ENCODE peak calls at places on chromosomes 4 and X, in four cellular contexts. Z is astrocyte of the spinal cord, T is tibial nerve, N is foreskin fibroblast. D is an unnamed sample.

GRCh38 chrX:17692709-17693346 is 44.5 kb upstream of the SCML1 start:
- DNase-seq in Z (peak; percentile 58), T (no peak), N (peak; percentile 74), D (no peak)

GRCh38 chr4:146029939-146030710 is 91.5 kb upstream of the ZNF827 start:
- DNase-seq in Z (no peak), N (no peak), T (no peak), D (no peak)

GRCh38 chr4:186144596-186145569 is 40.4 kb downstream of the FAM149A start:
- DNase-seq in T (peak; percentile 16), N (peak; percentile 28), Z (peak; percentile 60), D (no peak)

GRCh38 chr4:3215256-3215655 is 33.7 kb upstream of the MSANTD1 start:
- DNase-seq in T (no peak), Z (no peak), N (no peak), D (no peak)

GRCh38 chrX:13669246-13669689 is 16.3 kb downstream of the TCEANC start:
- DNase-seq in T (peak; percentile 72), Z (peak; percentile 96), N (peak; percentile 71), D (peak; percentile 88)

GRCh38 chrX:50067435-50068292 is 133.1 kb downstream of the AKAP4 start:
- DNase-seq in T (no peak), Z (peak; percentile 39), N (peak; percentile 1), D (no peak)

GRCh38 chrX:153925739-153926593 is at the start of gene ARHGAP4:
- DNase-seq in N (no peak), T (no peak), Z (no peak), D (no peak)

GRCh38 chr4:181569553-181569952 is 673.6 kb upstream of the TENM3 start:
- DNase-seq in Z (peak; percentile 64), N (no peak), T (no peak), D (peak; percentile 12)

GRCh38 chr4:13523591-13524503 is 20.5 kb downstream of the NKX3-2 start:
- DNase-seq in N (no peak), T (no peak), Z (no peak), D (no peak)

GRCh38 chrX:98299785-98300184 is 1416.1 kb downstream of the RPA4 start:
- DNase-seq in T (no peak), N (no peak), Z (peak; percentile 0), D (no peak)

GRCh38 chr4:87058272-87059073 is 123.7 kb downstream of the AFF1 start:
- DNase-seq in Z (no peak), T (no peak), N (no peak), D (no peak)

GRCh38 chr4:188143731-188144130 is 4.5 kb downstream of the TRIML1 start:
- DNase-seq in Z (no peak), N (no peak), T (no peak), D (no peak)

GRCh38 chrX:106894978-106895452 is 8.1 kb downstream of the RIPPLY1 start:
- DNase-seq in Z (peak; percentile 76), N (peak; percentile 73), T (no peak), D (no peak)

GRCh38 chrX:118554511-118554910 is 58.9 kb downstream of the DOCK11 start:
- DNase-seq in T (no peak), Z (no peak), N (no peak), D (no peak)

GRCh38 chr4:184792950-184793555 is 32.7 kb downstream of the ACSL1 start:
- DNase-seq in T (no peak), N (peak; percentile 89), Z (peak; percentile 97), D (peak; percentile 84)

GRCh38 chr4:151227731-151228130 is 49.2 kb upstream of the PRSS48 start:
- DNase-seq in N (peak; percentile 76), Z (peak; percentile 86), T (peak; percentile 81), D (no peak)

GRCh38 chrX:32483534-32484136 is 727.7 kb downstream of the DMD start:
- DNase-seq in N (no peak), T (no peak), Z (no peak), D (no peak)

GRCh38 chrX:68826113-68826980 is 2.5 kb upstream of the EFNB1 start:
- DNase-seq in T (no peak), Z (no peak), N (no peak), D (no peak)

GRCh38 chr4:114598191-114599121 is at the start of gene UGT8:
- DNase-seq in N (peak; percentile 13), T (no peak), Z (peak; percentile 16), D (no peak)

GRCh38 chr4:148289740-148290139 is 152.5 kb downstream of the NR3C2 start:
- DNase-seq in N (no peak), Z (no peak), T (no peak), D (no peak)

GRCh38 chr4:31655328-31655727 is 935.2 kb downstream of the PCDH7 start:
- DNase-seq in T (no peak), Z (peak; percentile 34), N (no peak), D (no peak)

GRCh38 chr4:127162741-127163140 is 470.0 kb upstream of the INTU start:
- DNase-seq in Z (peak; percentile 64), N (peak; percentile 64), T (no peak), D (peak; percentile 73)

GRCh38 chr4:98746936-98747658 is 88.7 kb upstream of the TSPAN5 start:
- DNase-seq in T (no peak), N (no peak), Z (no peak), D (no peak)

GRCh38 chrX:1727531-1728027 is 112.7 kb downstream of the ASMT start:
- DNase-seq in T (no peak), Z (no peak), N (no peak), D (peak; percentile 12)

GRCh38 chr4:17642404-17642783 is 28.0 kb downstream of the MED28 start:
- DNase-seq in T (no peak), N (no peak), Z (no peak), D (no peak)
- TF ChIP-seq CTCF in T (no peak), N (no peak), Z (no peak), D (no peak)

GRCh38 chr4:176539785-176540175 is 220.0 kb downstream of the SPCS3 start:
- DNase-seq in T (no peak), Z (peak; percentile 20), N (peak; percentile 41), D (no peak)

GRCh38 chr4:176539091-176539784 is 219.5 kb downstream of the SPCS3 start:
- DNase-seq in T (no peak), Z (peak; percentile 20), N (no peak), D (no peak)

GRCh38 chr4:176540814-176541213 is 221.0 kb downstream of the SPCS3 start:
- DNase-seq in N (no peak), T (no peak), Z (peak; percentile 31), D (no peak)

GRCh38 chr4:176534566-176534965 is 214.8 kb downstream of the SPCS3 start:
- DNase-seq in N (peak; percentile 85), T (no peak), Z (peak; percentile 90), D (peak; percentile 60)

DNA sequence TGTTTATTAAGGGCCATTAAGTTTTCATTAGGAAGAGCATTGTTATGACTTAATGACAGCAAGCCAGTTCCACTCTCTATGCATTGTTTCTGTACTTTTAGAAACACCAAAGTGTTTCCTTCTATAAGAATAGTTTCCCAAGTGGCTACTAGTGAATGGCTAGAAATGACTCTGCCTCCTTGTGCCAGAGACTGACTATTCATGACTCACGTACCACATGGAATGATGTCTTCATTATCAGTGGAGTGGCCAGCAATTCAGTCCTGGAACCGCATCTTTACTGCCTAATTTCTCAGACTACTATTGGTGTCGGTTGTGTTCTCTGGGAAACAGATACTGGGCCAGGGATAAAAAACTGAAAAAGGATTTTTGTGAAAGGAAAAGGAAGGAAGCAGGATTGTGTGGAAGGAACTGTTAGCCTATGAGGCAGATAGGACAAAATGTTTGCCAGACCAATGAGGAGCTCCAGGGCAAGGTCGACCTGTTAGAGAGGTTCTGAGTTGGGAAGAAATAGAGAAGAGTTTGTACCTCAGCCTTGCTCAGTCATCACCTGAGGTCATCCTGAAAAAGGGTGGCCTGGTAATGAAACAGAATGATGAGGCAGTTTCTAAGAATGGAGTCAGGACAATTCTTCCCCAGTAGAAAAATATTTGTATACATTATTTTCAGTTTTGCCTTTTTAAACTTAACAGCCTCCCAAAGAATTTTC is 218.6 kb downstream of the SPCS3 start:
- DNase-seq in T (no peak), Z (peak; percentile 92), N (peak; percentile 88), D (peak; percentile 78)
- H3K4me3 ChIP-seq in T (no peak overlapping the region), Z (no peak overlapping the region), N (no peak overlapping the region), D (no peak overlapping the region)

DNA sequence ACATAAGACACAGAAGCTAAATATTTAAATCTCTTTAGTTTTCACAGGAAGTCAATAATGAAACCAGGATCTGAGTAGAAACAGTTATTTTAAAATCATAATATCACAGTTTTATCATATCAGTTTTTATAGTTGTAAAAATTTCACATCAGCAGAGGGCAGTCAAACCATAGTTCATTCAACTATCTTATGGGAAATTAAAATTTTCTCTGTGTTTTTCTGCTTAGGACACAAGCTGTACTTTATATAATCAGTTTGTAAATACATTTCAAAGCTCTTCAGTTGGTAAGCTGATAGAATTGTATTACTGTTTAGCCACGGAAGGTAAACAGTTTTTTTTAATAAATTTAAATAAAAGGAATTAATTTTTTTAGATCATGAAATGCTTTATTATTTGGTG is 204.8 kb upstream of the NUDT6 start:
- DNase-seq in Z (peak; percentile 44), T (no peak), N (no peak), D (no peak)
- TF ChIP-seq CTCF in Z (peak; percentile 9), T (peak; percentile 5), N (no peak), D (no peak)

DNA sequence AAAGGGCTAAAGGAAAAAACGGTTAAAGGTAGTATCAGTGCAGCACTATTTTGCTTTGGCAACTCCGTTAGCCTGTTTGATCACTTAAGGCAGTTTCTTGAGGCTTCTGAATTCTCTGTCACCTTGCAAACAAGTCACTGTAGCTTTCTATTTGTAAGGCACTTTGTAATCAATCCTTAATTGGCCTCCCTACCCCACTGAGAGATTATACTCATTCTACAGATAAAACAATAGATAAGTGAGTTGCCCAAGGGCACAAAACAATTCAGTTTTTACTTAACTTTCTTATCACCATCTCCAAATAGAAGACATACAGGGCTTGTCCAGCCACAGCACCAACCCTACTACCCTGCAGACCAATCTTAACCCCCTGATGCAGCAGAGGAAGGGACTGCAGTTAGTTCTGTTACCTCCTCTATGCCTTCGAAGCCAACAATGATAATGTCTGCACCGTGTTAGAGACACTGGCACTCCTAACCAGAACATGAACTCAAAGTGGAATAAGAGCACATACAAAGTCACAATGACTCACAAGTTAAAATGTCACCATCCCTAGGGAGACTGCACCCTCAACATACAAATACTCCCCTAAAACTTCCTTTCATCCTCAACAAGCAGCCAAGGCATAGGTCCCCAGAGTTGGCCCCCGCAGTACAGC is 1.7 kb downstream of the TMEM185A start:
- DNase-seq in Z (no peak), T (no peak), N (no peak), D (no peak)
- H3K4me3 ChIP-seq in Z (no peak overlapping the region), T (peak overlapping the region; percentile 86), N (peak overlapping the region; percentile 60), D (peak overlapping the region; percentile 71)

DNA sequence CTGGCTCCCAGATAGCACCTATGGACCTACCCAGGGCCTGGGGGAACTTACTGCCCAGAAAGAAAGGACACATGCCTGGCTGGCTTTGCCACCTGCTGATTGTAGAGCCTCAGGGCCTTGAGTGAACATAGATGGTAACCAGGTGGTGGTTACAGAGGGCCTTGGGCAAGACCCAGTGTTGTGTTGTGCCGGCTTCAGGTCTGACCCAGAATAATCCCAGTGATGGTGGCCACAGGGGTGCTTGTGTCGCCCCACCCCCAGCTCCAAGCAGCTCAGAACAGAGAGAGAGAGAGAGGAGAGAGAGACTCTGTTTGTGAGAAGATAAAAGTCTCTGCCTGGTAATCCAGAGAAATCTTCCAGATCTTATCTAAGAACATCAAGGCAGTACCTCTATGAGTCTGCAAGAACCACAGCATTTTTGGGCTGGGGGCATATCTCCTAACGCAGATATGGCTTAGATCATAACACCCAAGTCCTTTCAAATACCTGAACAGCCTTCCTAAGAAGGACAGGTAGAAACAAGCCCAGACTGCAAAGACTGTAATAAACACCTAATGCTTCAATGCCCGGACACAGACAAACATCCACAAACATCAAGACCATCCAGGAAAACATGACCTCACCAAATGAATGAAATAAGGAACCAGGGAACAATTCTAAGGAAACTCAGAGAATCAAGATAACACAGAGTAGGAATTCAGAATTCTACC is 16.3 kb upstream of the RP2 start:
- DNase-seq in Z (no peak), T (no peak), N (no peak), D (no peak)
- TF ChIP-seq CTCF in Z (no peak), T (no peak), N (no peak), D (no peak)